ENCODE peak calls at places on chromosomes 2 and 18, in eight cellular contexts. F is A673, O is SJSA1, U is hepatocyte, A is AG04450, K is esophagus muscularis mucosa, G is A549, P is psoas muscle. N is an unnamed sample. For H3K9me3, the result is how much of the 10 kb centered on the place peaks cover.

GRCh38 chr18:54909538-54909937 is 49.7 kb downstream of the CCDC68 start:
- DNase-seq in F (no peak), O (no peak), U (no peak), A (no peak), K (no peak), G (no peak), P (no peak), N (no peak)

GRCh38 chr2:120720176-120720575 is 15.5 kb upstream of the GLI2 start:
- DNase-seq in F (no peak), O (no peak), U (no peak), A (no peak), K (no peak), G (no peak), P (no peak), N (no peak)

GRCh38 chr2:50491541-50492114 is 540.3 kb downstream of the NRXN1 start:
- DNase-seq in F (peak), O (no peak), U (peak), A (peak), K (no peak), G (peak), P (no peak), N (no peak)

GRCh38 chr18:40841473-40841872 is 1113.6 kb upstream of the PIK3C3 start:
- DNase-seq in F (no peak), O (no peak), U (no peak), A (peak), K (no peak), G (no peak), P (no peak), N (no peak)

GRCh38 chr2:209431701-209432100 is 7.9 kb downstream of the MAP2 start:
- DNase-seq in F (no peak), O (no peak), U (peak), A (no peak), K (no peak), G (no peak), P (no peak), N (no peak)

GRCh38 chr2:24015562-24016375 is 5.9 kb downstream of the MFSD2B start:
- DNase-seq in F (no peak), O (peak), U (peak), A (peak), K (no peak), G (peak), P (no peak), N (no peak)

GRCh38 chr2:109499549-109499948 is 114.2 kb downstream of the SEPTIN10 start:
- DNase-seq in F (no peak), O (no peak), U (peak), A (no peak), K (no peak), G (no peak), P (no peak), N (no peak)

GRCh38 chr2:76870011-76870410 is 652.2 kb downstream of the LRRTM4 start:
- DNase-seq in F (peak), O (no peak), U (peak), A (no peak), K (no peak), G (no peak), P (no peak), N (no peak)

GRCh38 chr18:26207937-26208336 is 18.3 kb upstream of the TAF4B start:
- DNase-seq in F (no peak), O (no peak), U (no peak), A (no peak), K (no peak), G (no peak), P (no peak), N (no peak)

GRCh38 chr2:121021685-121022084 is 263.3 kb downstream of the TFCP2L1 start:
- DNase-seq in F (no peak), O (no peak), U (no peak), A (no peak), K (peak), G (no peak), P (no peak), N (no peak)

GRCh38 chr2:12008425-12009061 is 262.1 kb downstream of the LPIN1 start:
- DNase-seq in F (no peak), O (no peak), U (no peak), A (no peak), K (no peak), G (no peak), P (no peak), N (no peak)

GRCh38 chr2:217940261-217941220 is 62.3 kb downstream of the TNS1 start:
- DNase-seq in F (no peak), O (no peak), U (no peak), A (no peak), K (no peak), G (no peak), P (peak), N (peak)

GRCh38 chr2:136212426-136213378 is 94.8 kb upstream of the CXCR4 start:
- DNase-seq in F (no peak), O (no peak), U (no peak), A (no peak), K (peak), G (no peak), P (no peak), N (no peak)

GRCh38 chr2:88871336-88871735 is 179.9 kb downstream of the RPIA start:
- DNase-seq in F (no peak), O (no peak), U (no peak), A (no peak), K (no peak), G (no peak), P (no peak), N (no peak)

GRCh38 chr2:239257511-239257937 is 143.3 kb downstream of the HDAC4 start:
- DNase-seq in F (peak), O (peak), U (peak), A (peak), K (no peak), G (no peak), P (no peak), N (no peak)

GRCh38 chr2:7011376-7012083 is 94.3 kb downstream of the RNF144A start:
- DNase-seq in F (peak), O (no peak), U (no peak), A (no peak), K (no peak), G (no peak), P (no peak), N (no peak)

GRCh38 chr2:226911932-226912331 is 76.1 kb downstream of the RHBDD1 start:
- DNase-seq in F (no peak), O (no peak), U (no peak), A (no peak), K (no peak), G (no peak), P (no peak), N (no peak)

GRCh38 chr2:141331127-141331526 is 799.7 kb downstream of the LRP1B start:
- DNase-seq in F (peak), O (no peak), U (no peak), A (no peak), K (no peak), G (peak), P (no peak), N (no peak)

GRCh38 chr2:39409697-39410389 is 27.2 kb downstream of the MAP4K3 start:
- DNase-seq in F (no peak), O (no peak), U (no peak), A (no peak), K (no peak), G (no peak), P (no peak), N (no peak)

GRCh38 chr18:51621103-51621969 is 423.9 kb upstream of the MEX3C start:
- DNase-seq in F (peak), O (no peak), U (peak), A (no peak), K (no peak), G (peak), P (no peak), N (peak)

GRCh38 chr18:8730080-8730827 is 24.9 kb downstream of the MTCL1 start:
- DNase-seq in F (peak), O (peak), U (peak), A (no peak), K (no peak), G (peak), P (peak), N (peak)

GRCh38 chr2:19124135-19124534 is 234.3 kb downstream of the OSR1 start:
- DNase-seq in F (no peak), O (no peak), U (no peak), A (peak), K (no peak), G (no peak), P (no peak), N (no peak)

GRCh38 chr18:47944972-47945843 is 14.7 kb upstream of the SMAD2 start:
- DNase-seq in F (no peak), O (no peak), U (peak), A (no peak), K (no peak), G (no peak), P (no peak), N (no peak)

GRCh38 chr2:197054437-197054836 is 127.9 kb upstream of the PGAP1 start:
- DNase-seq in F (no peak), O (no peak), U (no peak), A (no peak), K (no peak), G (no peak), P (no peak), N (no peak)
- H3K27ac ChIP-seq in F (no peak), O (no peak), U (no peak), A (no peak), K (no peak), G (no peak), P (no peak), N (no peak)

DNA sequence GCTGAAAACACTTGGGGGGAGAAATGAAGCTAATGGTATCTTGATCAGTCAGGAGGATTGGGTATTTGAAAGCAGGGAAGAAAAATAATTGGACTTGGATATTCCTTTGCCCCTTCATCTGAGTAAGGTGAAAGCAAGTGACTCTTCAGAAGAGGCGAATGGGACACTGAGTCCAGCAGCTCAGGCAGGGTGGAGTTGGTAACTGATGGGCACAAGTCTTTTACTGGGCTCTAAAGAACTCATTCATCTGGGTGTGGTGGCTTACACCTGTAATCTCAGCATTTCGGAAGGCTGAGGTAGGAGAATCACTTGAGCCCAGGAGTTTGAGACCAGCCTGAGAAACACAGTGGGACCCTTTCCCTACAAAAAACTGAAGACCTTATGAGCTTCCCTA is 11.2 kb downstream of the CFLAR start:
- DNase-seq in F (no peak), O (no peak), U (no peak), A (no peak), K (no peak), G (no peak), P (no peak), N (no peak)
- H3K4me3 ChIP-seq in F (peak), O (no peak), U (no peak), A (no peak), K (peak), G (peak), P (peak), N (no peak)

GRCh38 chr2:51846796-51847195 is 814.9 kb upstream of the NRXN1 start:
- DNase-seq in F (no peak), O (no peak), U (no peak), A (no peak), K (no peak), G (no peak), P (no peak), N (no peak)
- H3K9me3 ChIP-seq in F (under half), O (under half), U (under half), A (under half), K (under half), G (under half), P (under half), N (under half)

DNA sequence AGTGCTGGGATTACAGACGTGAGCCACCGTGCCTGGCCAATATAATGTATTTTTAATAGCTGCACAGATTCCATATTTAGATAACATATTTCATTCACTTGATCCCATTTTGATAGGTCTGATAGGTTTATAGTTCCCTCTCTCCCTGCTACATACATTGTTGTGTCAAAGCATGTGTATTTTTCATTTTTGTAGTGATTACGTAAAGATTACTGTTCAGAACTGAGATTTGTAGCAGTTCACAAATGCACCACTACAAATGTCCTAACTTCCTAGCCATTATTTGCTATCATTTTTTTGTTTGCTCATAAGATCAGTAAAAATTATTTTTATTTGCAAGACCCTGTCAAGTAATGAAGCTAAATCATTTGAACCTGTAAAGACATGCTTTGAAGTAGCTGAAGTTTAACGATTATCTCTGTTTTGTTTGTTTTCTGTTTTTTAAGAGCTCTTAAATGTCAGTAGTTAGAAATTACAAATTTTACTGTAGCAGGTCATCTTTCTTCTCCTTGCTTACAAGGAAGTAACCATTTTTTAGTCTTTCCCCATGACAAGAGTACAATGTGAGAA is 54.0 kb downstream of the EML4 start:
- DNase-seq in F (no peak), O (no peak), U (no peak), A (no peak), K (no peak), G (no peak), P (no peak), N (no peak)
- H3K27ac ChIP-seq in F (peak), O (no peak), U (peak), A (no peak), K (no peak), G (peak), P (no peak), N (no peak)

DNA sequence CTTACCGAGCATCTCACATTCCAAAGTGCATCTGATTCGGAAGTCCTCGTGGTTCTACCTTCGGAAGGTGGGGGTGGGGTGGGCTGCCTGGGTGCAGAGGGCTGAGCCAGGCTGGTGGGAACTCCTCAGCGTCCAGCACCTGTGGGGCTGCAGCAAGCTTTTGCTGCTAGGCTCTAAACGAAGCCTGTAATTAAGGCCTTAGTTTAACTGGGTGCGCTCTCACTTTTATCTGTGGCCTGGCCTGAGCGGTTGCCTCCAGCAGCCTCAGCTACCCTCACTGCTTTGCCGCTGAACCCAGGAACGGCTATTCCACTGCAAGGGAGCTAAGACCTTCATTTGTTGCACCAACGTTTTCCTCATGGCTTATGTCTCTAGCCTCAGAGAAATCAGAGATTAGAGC is 48.4 kb downstream of the TMEM17 start:
- DNase-seq in F (no peak), O (no peak), U (no peak), A (no peak), K (no peak), G (no peak), P (no peak), N (no peak)
- H3K4me3 ChIP-seq in F (peak), O (peak), U (peak), A (no peak), K (peak), G (peak), P (peak), N (no peak)

DNA sequence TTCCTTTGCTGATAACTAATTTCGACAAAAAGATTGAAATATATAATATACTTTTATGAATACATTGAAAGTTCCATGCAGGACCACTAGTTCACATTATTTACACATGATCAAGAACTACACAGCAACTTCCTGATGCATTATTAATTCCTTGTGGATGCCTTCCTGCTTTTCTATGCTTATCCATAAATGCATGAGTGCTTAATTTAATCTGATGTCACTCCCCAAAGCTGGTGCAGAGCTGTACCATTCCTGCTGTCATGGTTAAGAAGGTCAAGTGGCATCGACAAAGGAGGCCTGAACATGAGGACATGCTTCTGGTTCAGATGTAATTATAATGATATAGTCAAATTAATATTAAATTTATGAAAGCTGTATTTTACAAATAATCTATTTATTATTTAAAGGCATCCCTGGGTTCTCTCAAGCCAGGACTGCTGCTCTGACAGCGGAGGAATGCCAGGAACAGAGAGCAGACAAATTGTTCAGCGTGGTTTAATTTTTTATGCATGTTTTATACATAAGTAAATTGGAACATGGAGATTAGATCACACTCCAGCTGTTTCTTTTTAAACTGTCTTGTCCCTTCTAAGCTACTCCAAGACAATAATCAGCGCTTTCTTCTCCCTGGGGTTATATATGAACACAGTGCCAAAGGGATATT is 307.3 kb upstream of the CNTNAP5 start:
- DNase-seq in F (peak), O (no peak), U (no peak), A (no peak), K (no peak), G (no peak), P (no peak), N (no peak)
- H3K9me3 ChIP-seq in F (under half), O (under half), U (under half), A (under half), K (under half), G (under half), P (under half), N (under half)

DNA sequence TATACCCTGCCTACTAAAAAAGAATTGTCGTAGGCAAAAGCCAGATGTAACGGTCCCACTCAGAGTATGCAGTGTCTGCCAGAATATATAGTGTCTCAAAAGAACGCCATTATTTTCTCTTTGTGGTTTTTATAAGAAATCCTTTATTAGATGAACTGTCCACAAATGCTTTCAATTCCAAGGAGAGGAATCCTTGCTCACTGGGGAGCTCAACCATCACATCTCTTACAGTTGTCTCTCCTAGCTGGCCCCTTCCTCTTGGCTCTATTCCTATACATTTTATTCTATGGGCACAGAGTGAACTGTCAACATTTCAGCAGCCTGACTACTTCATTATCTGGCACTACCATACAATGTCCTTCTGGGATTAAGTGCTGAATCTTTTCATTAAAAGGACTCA is 96.4 kb upstream of the THOC1 start:
- DNase-seq in F (peak), O (no peak), U (no peak), A (no peak), K (no peak), G (no peak), P (no peak), N (no peak)
- H3K27ac ChIP-seq in F (no peak), O (peak), U (peak), A (no peak), K (no peak), G (no peak), P (no peak), N (no peak)

GRCh38 chr2:177261115-177261779 is 3.3 kb downstream of the NFE2L2 start:
- DNase-seq in F (no peak), O (no peak), U (no peak), A (no peak), K (no peak), G (no peak), P (no peak), N (no peak)
- H3K4me3 ChIP-seq in F (peak), O (peak), U (peak), A (peak), K (peak), G (peak), P (peak), N (peak)

N was measured in lung.